ENCODE peak calls at places on chromosomes 12 and 14, in five cellular contexts. P, B, D, K and X are unnamed samples.
A peak's percentile ranks its signal among the peaks of the same experiment; 100 is the strongest.

GRCh38 chr14:58572092-58572853 is 65.5 kb upstream of the DACT1 start:
- DNase-seq in B (no peak), P (no peak), K (no peak), D (peak; percentile 87), X (no peak)

GRCh38 chr12:47770086-47770726 is 2.8 kb upstream of the SLC48A1 start:
- DNase-seq in P (no peak), D (peak; percentile 61), B (no peak), K (no peak), X (peak; percentile 45)

GRCh38 chr14:91361236-91361811 is 56.3 kb downstream of the CCDC88C start:
- DNase-seq in D (no peak), B (no peak), P (no peak), K (no peak), X (no peak)

GRCh38 chr14:97218713-97219355 is 421.7 kb downstream of the VRK1 start:
- DNase-seq in P (no peak), B (no peak), D (no peak), K (no peak), X (no peak)

GRCh38 chr12:34600592-34601462 is 578.5 kb downstream of the ALG10 start:
- DNase-seq in D (no peak), K (peak; percentile 77), B (no peak), P (no peak), X (no peak)

GRCh38 chr14:61698216-61698980 is 3.1 kb downstream of the HIF1A start:
- DNase-seq in B (no peak), K (no peak), P (no peak), D (peak; percentile 21), X (no peak)

GRCh38 chr14:35368139-35368460 is 36.4 kb downstream of the NFKBIA start:
- DNase-seq in B (no peak), K (no peak), P (no peak), D (no peak), X (no peak)

GRCh38 chr12:128258866-128259555 is 8.0 kb upstream of the TMEM132C start:
- DNase-seq in D (no peak), P (no peak), K (no peak), B (no peak), X (no peak)

GRCh38 chr12:19489168-19489567 is 49.9 kb downstream of the AEBP2 start:
- DNase-seq in K (no peak), D (no peak), B (no peak), P (no peak), X (no peak)

GRCh38 chr12:110742718-110743570 is at the start of gene PPP1CC:
- DNase-seq in K (peak; percentile 98), B (peak; percentile 91), P (peak; percentile 97), D (peak; percentile 67), X (peak; percentile 91)

GRCh38 chr12:124861492-124861891 is 2.2 kb downstream of the SCARB1 start:
- DNase-seq in D (no peak), P (peak; percentile 80), B (no peak), K (peak; percentile 90), X (peak; percentile 31)

GRCh38 chr12:89080797-89081470 is 271.4 kb downstream of the DUSP6 start:
- DNase-seq in B (no peak), D (peak; percentile 40), K (no peak), P (no peak), X (no peak)

GRCh38 chr12:79329933-79330332 is 360.8 kb downstream of the PAWR start:
- DNase-seq in B (peak; percentile 24), P (no peak), K (no peak), D (no peak), X (no peak)

GRCh38 chr14:51202914-51203665 is 37.0 kb upstream of the TMX1 start:
- DNase-seq in B (no peak), D (no peak), P (no peak), K (no peak), X (no peak)

GRCh38 chr14:33931439-33931838 is 19.4 kb downstream of the EGLN3 start:
- DNase-seq in K (no peak), B (no peak), P (no peak), D (peak; percentile 82), X (no peak)